ENCODE peak calls at places on chromosome 16, in six cellular contexts. I is GM12865; J is activated naive CD8-positive, alpha-beta T cell treated with anti-CD3 and anti-CD28 coated beads for 36 hours; W is SK-N-DZ; M is T-helper 2 cell; F is NCI-H1092 treated with DMSO at 0.1 percent for 48 hours. Z is an unnamed sample.

GRCh38 chr16:57131351-57131970 is 39.1 kb downstream of the CPNE2 start:
- DNase-seq in I (no peak), J (no peak), W (no peak), M (no peak), F (no peak), Z (no peak)

GRCh38 chr16:59880626-59881025 is 1146.5 kb upstream of the GOT2 start:
- DNase-seq in I (no peak), J (no peak), W (no peak), M (no peak), F (no peak), Z (no peak)

GRCh38 chr16:14182999-14183398 is 111.9 kb downstream of the MRTFB start:
- DNase-seq in I (no peak), J (no peak), W (no peak), M (no peak), F (no peak), Z (no peak)

GRCh38 chr16:12213180-12213579 is 236.6 kb downstream of the SNX29 start:
- DNase-seq in I (no peak), J (no peak), W (no peak), M (no peak), F (no peak), Z (no peak)

GRCh38 chr16:48499822-48500440 is 110.0 kb downstream of the N4BP1 start:
- DNase-seq in I (no peak), J (no peak), W (no peak), M (no peak), F (no peak), Z (no peak)

GRCh38 chr16:8396463-8396862 is 193.8 kb downstream of the TMEM114 start:
- DNase-seq in I (no peak), J (no peak), W (no peak), M (no peak), F (no peak), Z (no peak)

GRCh38 chr16:87784812-87785211 is 19.0 kb upstream of the KLHDC4 start:
- DNase-seq in I (no peak), J (no peak), W (no peak), M (no peak), F (no peak), Z (no peak)

GRCh38 chr16:75043175-75043937 is 44.5 kb downstream of the ZNRF1 start:
- DNase-seq in I (peak; percentile 61), J (no peak), W (peak; percentile 56), M (no peak), F (peak; percentile 39), Z (no peak)

GRCh38 chr16:16096161-16096857 is 127.0 kb downstream of the ABCC6 start:
- DNase-seq in I (no peak), J (no peak), W (no peak), M (no peak), F (no peak), Z (no peak)

GRCh38 chr16:86101912-86102187 is 202.9 kb downstream of the IRF8 start:
- DNase-seq in I (no peak), J (no peak), W (no peak), M (no peak), F (no peak), Z (no peak)

GRCh38 chr16:51407921-51408320 is 256.9 kb upstream of the SALL1 start:
- DNase-seq in I (no peak), J (no peak), W (no peak), M (no peak), F (no peak), Z (no peak)

GRCh38 chr16:65122974-65123845 is 1.3 kb upstream of the CDH11 start:
- DNase-seq in I (no peak), J (no peak), W (peak; percentile 49), M (no peak), F (peak; percentile 28), Z (no peak)

GRCh38 chr16:84755004-84755672 is 55.3 kb downstream of the USP10 start:
- DNase-seq in I (peak; percentile 25), J (no peak), W (no peak), M (no peak), F (no peak), Z (no peak)

GRCh38 chr16:77723108-77723514 is 797 bp downstream of the NUDT7 start:
- DNase-seq in I (no peak), J (no peak), W (peak; percentile 57), M (no peak), F (no peak), Z (no peak)

GRCh38 chr16:22787456-22788189 is 26.3 kb upstream of the HS3ST2 start:
- DNase-seq in I (peak; percentile 7), J (peak; percentile 8), W (no peak), M (no peak), F (no peak), Z (no peak)

GRCh38 chr16:89017543-89017942 is 40.5 kb upstream of the CBFA2T3 start:
- DNase-seq in I (no peak), J (no peak), W (no peak), M (no peak), F (no peak), Z (no peak)

GRCh38 chr16:64926476-64926875 is 195.4 kb downstream of the CDH11 start:
- DNase-seq in I (no peak), J (no peak), W (no peak), M (no peak), F (no peak), Z (no peak)

GRCh38 chr16:50151744-50152143 is 1.4 kb upstream of the TENT4B start:
- DNase-seq in I (peak; percentile 20), J (peak; percentile 18), W (no peak), M (no peak), F (no peak), Z (no peak)

GRCh38 chr16:17359778-17360177 is 111.0 kb downstream of the XYLT1 start:
- DNase-seq in I (peak; percentile 28), J (peak; percentile 62), W (no peak), M (peak; percentile 47), F (no peak), Z (no peak)

GRCh38 chr16:2836646-2837508 is 6.8 kb downstream of the ZG16B start:
- DNase-seq in I (no peak), J (no peak), W (no peak), M (no peak), F (no peak), Z (no peak)

GRCh38 chr16:73572135-73572534 is 524.2 kb upstream of the ZFHX3 start:
- DNase-seq in I (peak; percentile 10), J (no peak), W (no peak), M (no peak), F (no peak), Z (no peak)

GRCh38 chr16:85903576-85903975 is 4.6 kb downstream of the IRF8 start:
- DNase-seq in I (peak; percentile 84), J (no peak), W (no peak), M (no peak), F (no peak), Z (no peak)

GRCh38 chr16:89892055-89892630 is 18.8 kb downstream of the TCF25 start:
- DNase-seq in I (no peak), J (no peak), W (no peak), M (no peak), F (no peak), Z (no peak)

GRCh38 chr16:55437627-55438026 is 41.4 kb upstream of the MMP2 start:
- DNase-seq in I (no peak), J (no peak), W (no peak), M (no peak), F (no peak), Z (no peak)

GRCh38 chr16:89842471-89843408 is 14.5 kb downstream of the SPIRE2 start:
- DNase-seq in I (no peak), J (no peak), W (no peak), M (no peak), F (no peak), Z (no peak)

GRCh38 chr16:79139799-79140198 is 460.7 kb downstream of the MAF start:
- DNase-seq in I (no peak), J (no peak), W (no peak), M (no peak), F (no peak), Z (no peak)

GRCh38 chr16:883781-884180 is 83.2 kb upstream of the GNG13 start:
- DNase-seq in I (no peak), J (no peak), W (no peak), M (no peak), F (no peak), Z (no peak)

GRCh38 chr16:67211674-67212073 is 12.7 kb downstream of the ELMO3 start:
- DNase-seq in I (no peak), J (no peak), W (no peak), M (no peak), F (no peak), Z (no peak)

GRCh38 chr16:73558219-73558618 is 510.3 kb upstream of the ZFHX3 start:
- DNase-seq in I (peak; percentile 66), J (no peak), W (no peak), M (no peak), F (no peak), Z (no peak)

GRCh38 chr16:31135535-31136286 is at the start of gene PRSS8:
- DNase-seq in I (no peak), J (no peak), W (no peak), M (no peak), F (no peak), Z (no peak)

GRCh38 chr16:48022496-48022895 is 133.3 kb downstream of the ABCC12 start:
- DNase-seq in I (peak; percentile 17), J (no peak), W (no peak), M (no peak), F (no peak), Z (no peak)

GRCh38 chr16:82991941-82992675 is 365.3 kb downstream of the CDH13 start:
- DNase-seq in I (no peak), J (no peak), W (no peak), M (no peak), F (no peak), Z (no peak)

GRCh38 chr16:31216116-31216469 is 842 bp downstream of the PYDC1 start:
- DNase-seq in I (no peak), J (no peak), W (no peak), M (no peak), F (no peak), Z (no peak)

GRCh38 chr16:58086381-58087208 is 42.6 kb downstream of the CFAP20 start:
- DNase-seq in I (no peak), J (no peak), W (no peak), M (no peak), F (peak; percentile 31), Z (no peak)

GRCh38 chr16:57061084-57061905 is 31.1 kb upstream of the CPNE2 start:
- DNase-seq in I (no peak), J (no peak), W (no peak), M (no peak), F (no peak), Z (no peak)

Z was measured in T follicular helper cell.